ENCODE peak calls at places on chromosomes 5 and 9, in nine cellular contexts. V is HFF-Myc, I is GM13976, Y is breast epithelium, T is RWPE1, F is Calu3, Z is neural progenitor cell, B is neural crest cell, J is lower leg skin. G is an unnamed sample.

GRCh38 chr5:5363045-5363444 is 59.4 kb upstream of the ICE1 start:
- DNase-seq in V (no peak), Y (no peak), T (no peak), Z (no peak), F (no peak), I (no peak), J (no peak), B (no peak), G (peak)

GRCh38 chr9:68608763-68609162 is 68.1 kb upstream of the TMEM252 start:
- DNase-seq in T (no peak), J (no peak), I (no peak), Y (no peak), V (no peak), F (no peak), Z (no peak), B (no peak), G (no peak)

GRCh38 chr5:32325067-32325466 is 12.3 kb upstream of the MTMR12 start:
- DNase-seq in Y (no peak), J (no peak), T (peak), I (peak), B (no peak), F (no peak), V (no peak), Z (no peak), G (peak)

GRCh38 chr9:15572200-15572599 is 19.4 kb downstream of the CCDC171 start:
- DNase-seq in Z (no peak), F (no peak), Y (no peak), T (no peak), I (no peak), B (no peak), V (no peak), J (no peak), G (peak)

GRCh38 chr9:9949948-9950347 is 662.9 kb downstream of the PTPRD start:
- DNase-seq in Y (no peak), J (no peak), F (no peak), V (no peak), I (no peak), Z (no peak), B (no peak), T (no peak), G (no peak)

GRCh38 chr9:111527347-111527746 is 2.4 kb downstream of the ZNF483 start:
- DNase-seq in Z (no peak), I (no peak), F (no peak), V (no peak), B (no peak), J (no peak), Y (no peak), T (no peak), G (no peak)

GRCh38 chr9:136625101-136626065 is 37.3 kb upstream of the EGFL7 start:
- DNase-seq in Z (peak), T (peak), I (peak), V (peak), F (peak), B (no peak), Y (peak), J (no peak), G (peak)

GRCh38 chr5:163362806-163363788 is 74.3 kb upstream of the CCNG1 start:
- DNase-seq in B (no peak), I (no peak), Z (no peak), J (no peak), V (no peak), F (no peak), T (no peak), Y (no peak), G (no peak)

GRCh38 chr5:79878131-79878630 is 112.9 kb downstream of the MTX3 start:
- DNase-seq in J (no peak), F (no peak), T (no peak), Z (no peak), I (no peak), Y (no peak), B (no peak), V (no peak), G (no peak)

GRCh38 chr9:88387035-88387732 is 1.1 kb upstream of the SPIN1 start:
- DNase-seq in T (no peak), J (peak), B (peak), Z (peak), Y (no peak), I (peak), F (peak), V (no peak), G (peak)

GRCh38 chr5:36724429-36725332 is 118.3 kb downstream of the SLC1A3 start:
- DNase-seq in J (peak), Y (no peak), F (no peak), B (no peak), Z (no peak), I (peak), T (peak), V (no peak), G (no peak)

GRCh38 chr5:55894135-55894534 is 43.0 kb downstream of the IL31RA start:
- DNase-seq in T (no peak), B (no peak), F (no peak), Z (no peak), J (no peak), Y (no peak), I (no peak), V (no peak), G (peak)

GRCh38 chr5:65108786-65109743 is 340.3 kb downstream of the CWC27 start:
- DNase-seq in Z (no peak), V (no peak), T (no peak), B (no peak), J (no peak), Y (no peak), F (no peak), I (no peak), G (peak)

GRCh38 chr9:132181796-132182521 is 20.1 kb downstream of the NTNG2 start:
- DNase-seq in F (no peak), T (no peak), Z (peak), I (no peak), V (no peak), Y (no peak), J (no peak), B (no peak), G (no peak)

GRCh38 chr5:137156175-137156574 is 343.0 kb downstream of the SPOCK1 start:
- DNase-seq in V (no peak), Y (no peak), T (no peak), I (no peak), F (no peak), B (no peak), Z (no peak), J (no peak), G (no peak)

GRCh38 chr5:1110930-1111726 is 735 bp downstream of the SLC12A7 start:
- DNase-seq in T (peak), Z (peak), J (no peak), F (peak), B (no peak), V (no peak), Y (no peak), I (peak), G (no peak)

GRCh38 chr5:172144291-172144815 is 43.7 kb downstream of the STK10 start:
- DNase-seq in Z (no peak), I (peak), V (no peak), T (no peak), B (peak), J (no peak), F (peak), Y (no peak), G (peak)

GRCh38 chr5:68444048-68444447 is 228.5 kb downstream of the PIK3R1 start:
- DNase-seq in V (no peak), B (no peak), I (no peak), Z (no peak), J (no peak), T (peak), Y (no peak), F (no peak), G (no peak)

GRCh38 chr5:108028411-108028810 is 353.5 kb downstream of the FBXL17 start:
- DNase-seq in B (peak), V (no peak), T (no peak), J (no peak), Z (peak), Y (no peak), I (no peak), F (no peak), G (peak)

GRCh38 chr5:151156732-151157402 is 712 bp downstream of the ANXA6 start:
- DNase-seq in V (no peak), I (peak), Y (no peak), F (no peak), Z (peak), T (no peak), B (peak), J (no peak), G (peak)

GRCh38 chr5:28810751-28811136 is 1772.4 kb upstream of the CDH9 start:
- DNase-seq in J (no peak), B (no peak), Z (no peak), I (no peak), T (no peak), F (no peak), Y (no peak), V (no peak), G (peak)

GRCh38 chr5:79512692-79513518 is 1.0 kb downstream of the HOMER1 start:
- DNase-seq in I (no peak), Z (peak), J (no peak), T (peak), Y (no peak), V (no peak), F (peak), B (no peak), G (peak)

GRCh38 chr9:93642961-93643360 is 66.6 kb downstream of the PHF2 start:
- DNase-seq in J (no peak), T (peak), B (no peak), Y (no peak), F (no peak), Z (no peak), I (no peak), V (peak), G (peak)

GRCh38 chr5:83377131-83377865 is 94.2 kb upstream of the VCAN start:
- DNase-seq in I (no peak), Z (no peak), F (no peak), V (peak), J (peak), Y (no peak), T (peak), B (no peak), G (peak)

GRCh38 chr9:29691758-29692407 is 2118.6 kb upstream of the C9orf72 start:
- DNase-seq in V (no peak), B (peak), I (peak), Y (no peak), J (no peak), Z (peak), T (peak), F (peak), G (peak)

GRCh38 chr9:32351845-32352244 is 32.6 kb upstream of the ACO1 start:
- DNase-seq in Z (peak), I (no peak), Y (no peak), F (no peak), B (no peak), T (no peak), V (no peak), J (no peak), G (peak)

GRCh38 chr5:88602584-88602983 is 280.4 kb downstream of the MEF2C start:
- DNase-seq in F (peak), Y (no peak), B (no peak), V (no peak), Z (peak), I (peak), T (no peak), J (no peak), G (no peak)

GRCh38 chr5:140075371-140075770 is 32.3 kb upstream of the NRG2 start:
- DNase-seq in Z (no peak), Y (no peak), I (peak), T (peak), J (no peak), V (no peak), B (no peak), F (peak), G (peak)

GRCh38 chr5:160398806-160399205 is 1.0 kb downstream of the FAM200C start:
- DNase-seq in V (no peak), Y (no peak), B (no peak), T (no peak), J (no peak), I (no peak), F (no peak), Z (no peak), G (peak)

GRCh38 chr5:43017438-43017820 is 22.7 kb downstream of the ANXA2R start:
- DNase-seq in J (no peak), F (no peak), V (no peak), T (no peak), Z (peak), Y (no peak), B (no peak), I (no peak), G (peak)

GRCh38 chr5:130710596-130710995 is 454.5 kb downstream of the HINT1 start:
- DNase-seq in Y (no peak), B (no peak), F (peak), T (peak), Z (no peak), I (no peak), V (no peak), J (no peak), G (peak)

GRCh38 chr9:72932669-72933068 is 20.2 kb downstream of the ALDH1A1 start:
- DNase-seq in T (no peak), V (no peak), I (no peak), F (no peak), Y (no peak), J (no peak), Z (no peak), B (no peak), G (no peak)

DNA sequence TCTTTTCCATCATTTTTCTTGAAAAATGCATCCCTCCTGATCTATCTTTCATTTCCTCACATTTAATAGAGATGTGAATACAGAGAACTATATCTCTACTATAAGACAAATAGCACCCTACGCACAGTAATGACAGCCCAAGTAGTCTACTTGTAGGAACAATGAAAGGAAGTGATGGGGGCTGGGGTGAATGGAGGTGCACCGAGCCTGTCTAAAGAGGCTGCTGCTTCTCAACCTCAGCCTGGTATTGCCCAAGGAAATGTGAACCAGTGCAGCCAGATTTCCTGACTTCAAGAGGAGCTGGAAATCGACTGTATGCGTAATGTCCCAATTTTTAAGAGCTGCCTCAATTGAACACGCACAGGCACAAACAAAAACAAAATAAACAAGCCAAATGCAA is 68.1 kb downstream of the KCNIP1 start:
- DNase-seq in Y (no peak), B (no peak), T (no peak), F (peak), J (no peak), I (no peak), Z (no peak), V (no peak), G (no peak)
- TF ChIP-seq CTCF in Y (no peak), B (no peak), T (no peak), F (no peak), J (no peak), I (no peak), Z (no peak), V (no peak), G (no peak)

DNA sequence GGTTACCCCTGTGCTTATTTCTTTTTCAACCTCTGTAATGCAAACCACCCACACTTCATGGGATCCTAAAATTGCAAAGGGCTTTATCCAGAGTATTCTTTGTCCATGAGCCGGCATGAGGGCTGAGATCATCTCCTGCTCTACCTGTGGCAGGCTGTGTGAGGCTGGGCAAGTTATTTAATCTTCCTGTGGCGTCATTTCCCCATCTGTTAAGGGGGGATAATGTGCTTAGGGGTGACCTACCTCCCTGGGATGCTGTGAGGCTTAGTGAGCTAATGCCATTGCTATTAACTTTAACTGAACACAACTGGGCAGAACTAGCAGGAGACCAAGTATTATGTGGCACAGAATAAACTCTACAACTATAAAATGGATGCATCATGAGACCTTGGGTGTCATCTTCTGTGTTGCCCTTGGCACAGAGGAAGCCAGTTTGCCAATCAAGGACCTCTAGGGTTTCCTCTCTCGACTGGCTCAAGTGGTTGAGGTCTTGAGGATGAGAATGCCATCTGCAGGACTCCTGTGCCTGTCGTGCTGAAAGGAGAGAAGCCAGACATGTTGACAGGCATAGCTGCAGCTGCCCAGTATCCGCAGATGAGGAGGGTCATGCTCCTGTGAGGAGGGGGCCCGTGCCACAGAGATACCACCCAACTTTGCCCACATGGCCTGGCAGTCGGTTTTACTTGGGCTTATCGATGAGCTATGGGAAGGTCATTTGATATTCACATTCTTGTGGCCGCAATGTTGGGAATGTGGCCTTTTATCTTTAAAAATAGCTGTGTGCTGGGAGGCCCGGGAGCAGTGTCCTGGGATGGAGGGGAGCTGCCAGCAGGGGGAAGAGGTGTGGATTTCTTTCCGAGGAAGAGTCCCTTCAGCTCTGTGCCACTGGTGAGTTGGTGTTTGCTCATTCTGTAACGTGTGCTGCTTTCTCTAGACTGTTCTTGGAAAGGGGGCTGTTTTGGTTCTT is 17.2 kb downstream of the FRMPD1 start:
- DNase-seq in I (no peak), Z (peak), T (no peak), J (no peak), F (no peak), Y (no peak), B (no peak), V (no peak), G (no peak)
- TF ChIP-seq CTCF in I (no peak), Z (peak), T (no peak), J (no peak), F (no peak), Y (no peak), B (peak), V (no peak), G (no peak)

GRCh38 chr5:144142030-144142825 is 28.2 kb downstream of the YIPF5 start:
- DNase-seq in F (no peak), I (peak), V (peak), Z (peak), Y (no peak), B (no peak), T (peak), J (no peak), G (peak)

GRCh38 chr5:144142826-144143167 is 27.7 kb downstream of the YIPF5 start:
- DNase-seq in Y (no peak), I (no peak), F (no peak), T (no peak), J (no peak), B (no peak), V (no peak), Z (no peak), G (no peak)

GRCh38 chr5:144143625-144144024 is 26.8 kb downstream of the YIPF5 start:
- DNase-seq in F (no peak), V (no peak), J (no peak), Z (no peak), B (no peak), Y (no peak), T (no peak), I (no peak), G (no peak)

GRCh38 chr5:144141581-144141980 is 28.9 kb downstream of the YIPF5 start:
- DNase-seq in J (no peak), F (no peak), I (no peak), Y (no peak), T (no peak), B (no peak), Z (no peak), V (no peak), G (no peak)

GRCh38 chr5:144139586-144139985 is 30.9 kb downstream of the YIPF5 start:
- DNase-seq in J (peak), Y (no peak), V (peak), I (no peak), B (no peak), F (no peak), T (no peak), Z (no peak), G (peak)
- TF ChIP-seq CTCF in J (no peak), Y (no peak), V (peak), I (no peak), B (no peak), F (no peak), T (no peak), Z (no peak), G (peak)

DNA sequence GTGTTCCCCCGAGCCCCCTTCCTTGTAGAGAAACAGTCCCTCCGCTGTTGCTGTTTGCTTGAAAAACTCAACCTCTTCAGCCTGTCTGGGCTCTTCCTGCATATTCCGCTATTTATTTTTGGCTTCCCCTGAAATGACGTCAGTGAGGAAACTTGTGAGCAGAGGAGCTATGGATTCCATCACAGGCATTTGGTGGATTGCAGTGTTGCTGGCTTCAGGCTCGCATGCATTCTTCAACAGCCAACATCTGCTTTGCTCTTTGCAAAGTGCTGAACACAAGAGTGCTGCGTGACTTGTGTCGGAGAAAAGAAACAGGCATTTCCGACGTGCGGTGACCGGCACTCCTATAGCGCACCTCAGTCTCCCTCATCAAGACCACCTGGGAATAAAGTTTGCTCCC is 232.7 kb downstream of the RFK start:
- DNase-seq in Z (no peak), T (no peak), Y (no peak), V (peak), B (no peak), I (no peak), J (no peak), F (no peak), G (peak)
- TF ChIP-seq CTCF in Z (no peak), T (no peak), Y (no peak), V (no peak), B (no peak), I (no peak), J (no peak), F (no peak), G (no peak)

GRCh38 chr5:142327111-142327842 is 2.5 kb upstream of the SPRY4 start:
- DNase-seq in I (no peak), F (no peak), V (no peak), Y (no peak), Z (peak), T (peak), J (no peak), B (no peak), G (peak)
- TF ChIP-seq CTCF in I (no peak), F (no peak), V (no peak), Y (no peak), Z (no peak), T (no peak), J (no peak), B (no peak), G (peak)